ENCODE peak calls at places on chromosomes 12 and 14, in ten cellular contexts. W, O, B, K, T, S, C, Y, G and L are unnamed samples.

GRCh38 chr14:71403673-71404072 is 496.4 kb downstream of the PCNX1 start:
- DNase-seq in G (peak; percentile 28), W (no peak), O (peak; percentile 25), B (no peak), Y (no peak), K (no peak), T (peak; percentile 10), S (peak; percentile 25), C (no peak), L (no peak)

GRCh38 chr12:120231316-120232011 is 30.6 kb upstream of the RPLP0 start:
- DNase-seq in G (no peak), B (peak; percentile 72), K (no peak), O (peak; percentile 58), Y (no peak), W (peak; percentile 99), C (no peak), S (peak; percentile 98), T (peak; percentile 87), L (peak; percentile 73)

GRCh38 chr12:121538699-121539061 is 42.1 kb downstream of the KDM2B start:
- DNase-seq in W (no peak), G (peak; percentile 32), K (peak; percentile 81), B (no peak), Y (no peak), T (peak; percentile 42), S (peak; percentile 61), O (no peak), C (no peak), L (peak; percentile 31)

GRCh38 chr12:62861586-62861985 is 73.4 kb downstream of the PPM1H start:
- DNase-seq in O (no peak), Y (no peak), T (no peak), B (no peak), S (peak; percentile 24), W (no peak), G (no peak), K (no peak), C (no peak), L (no peak)

GRCh38 chr14:97218713-97219355 is 421.7 kb downstream of the VRK1 start:
- DNase-seq in Y (no peak), T (peak; percentile 6), O (peak; percentile 29), W (no peak), B (no peak), S (peak; percentile 12), K (no peak), G (peak; percentile 5), C (no peak), L (no peak)

GRCh38 chr14:22220427-22220826 is 368.6 kb downstream of the DAD1 start:
- DNase-seq in Y (no peak), B (no peak), O (no peak), C (no peak), K (no peak), S (no peak), G (no peak), W (no peak), T (no peak), L (no peak)

GRCh38 chr12:104458645-104459555 is 2.2 kb downstream of the CHST11 start:
- DNase-seq in Y (no peak), C (no peak), O (no peak), G (peak; percentile 32), W (no peak), K (no peak), B (no peak), S (no peak), T (peak; percentile 29), L (no peak)

GRCh38 chr12:13342971-13343370 is 146.4 kb downstream of the EMP1 start:
- DNase-seq in G (no peak), C (no peak), W (no peak), O (no peak), S (no peak), K (no peak), B (no peak), T (no peak), Y (no peak), L (no peak)

GRCh38 chr14:32711103-32711680 is 227.5 kb upstream of the NPAS3 start:
- DNase-seq in O (no peak), T (peak; percentile 51), Y (peak; percentile 59), B (peak; percentile 17), S (peak; percentile 48), K (no peak), W (no peak), C (no peak), G (peak; percentile 23), L (no peak)

GRCh38 chr14:64604001-64604400 is 54.2 kb downstream of the PPP1R36 start:
- DNase-seq in C (no peak), O (no peak), G (no peak), S (no peak), B (no peak), K (no peak), W (no peak), T (no peak), Y (no peak), L (no peak)

GRCh38 chr12:117564885-117565284 is 203.5 kb upstream of the NOS1 start:
- DNase-seq in S (no peak), T (no peak), K (no peak), G (no peak), W (no peak), C (no peak), O (no peak), Y (no peak), B (no peak), L (no peak)

GRCh38 chr12:1533602-1534304 is 60.6 kb downstream of the FBXL14 start:
- DNase-seq in W (no peak), T (no peak), S (peak; percentile 83), C (no peak), B (no peak), G (peak; percentile 36), Y (no peak), K (no peak), O (no peak), L (no peak)

GRCh38 chr14:65025818-65026217 is 39.1 kb downstream of the FNTB start:
- DNase-seq in Y (no peak), S (no peak), W (no peak), C (no peak), T (no peak), O (no peak), G (no peak), B (no peak), K (no peak), L (no peak)

GRCh38 chr12:124381454-124382207 is 86.7 kb downstream of the RFLNA start:
- DNase-seq in G (peak; percentile 91), C (peak; percentile 55), W (no peak), S (no peak), B (peak; percentile 89), T (peak; percentile 91), Y (no peak), K (peak; percentile 91), O (no peak), L (peak; percentile 92)

GRCh38 chr14:68709007-68709406 is 83.9 kb downstream of the ZFP36L1 start:
- DNase-seq in W (no peak), B (no peak), T (no peak), Y (no peak), S (no peak), C (no peak), O (no peak), G (no peak), K (no peak), L (no peak)

GRCh38 chr14:88986146-88986841 is 161.8 kb downstream of the TTC8 start:
- DNase-seq in W (no peak), S (no peak), G (no peak), K (no peak), C (no peak), O (no peak), Y (no peak), B (no peak), T (no peak), L (no peak)

GRCh38 chr12:67268335-67268895 is 743 bp upstream of the CAND1 start:
- DNase-seq in T (peak; percentile 92), C (peak; percentile 96), S (peak; percentile 100), O (peak; percentile 88), K (peak; percentile 93), G (peak; percentile 80), W (peak; percentile 91), B (peak; percentile 94), Y (peak; percentile 91), L (peak; percentile 87)

GRCh38 chr14:103597623-103598372 is 31.2 kb upstream of the KLC1 start:
- DNase-seq in B (no peak), S (peak; percentile 76), W (no peak), Y (no peak), T (no peak), C (no peak), K (no peak), G (no peak), O (no peak), L (no peak)

GRCh38 chr12:67545298-67545697 is 103.2 kb upstream of the DYRK2 start:
- DNase-seq in S (no peak), C (no peak), W (no peak), G (no peak), K (no peak), B (no peak), O (no peak), Y (no peak), T (no peak), L (no peak)

GRCh38 chr12:11719678-11720099 is 70.2 kb downstream of the ETV6 start:
- DNase-seq in C (no peak), O (peak; percentile 13), K (no peak), G (peak; percentile 41), B (peak; percentile 61), W (peak; percentile 34), Y (no peak), S (peak; percentile 48), T (peak; percentile 26), L (no peak)

GRCh38 chr12:60168441-60168840 is 572.6 kb downstream of the SLC16A7 start:
- DNase-seq in K (no peak), Y (no peak), G (no peak), S (no peak), C (no peak), B (no peak), W (no peak), T (no peak), O (no peak), L (no peak)

GRCh38 chr14:93727039-93727740 is 61.1 kb downstream of the PRIMA1 start:
- DNase-seq in O (no peak), C (no peak), K (no peak), T (no peak), W (no peak), S (no peak), G (no peak), Y (no peak), B (no peak), L (no peak)

GRCh38 chr12:128932521-128932920 is 79.2 kb downstream of the GLT1D1 start:
- DNase-seq in G (no peak), T (no peak), S (no peak), W (no peak), Y (no peak), C (no peak), K (no peak), B (no peak), O (no peak), L (no peak)

GRCh38 chr14:68860771-68861170 is 67.9 kb upstream of the ZFP36L1 start:
- DNase-seq in G (no peak), T (no peak), B (no peak), C (no peak), W (no peak), Y (no peak), K (no peak), O (no peak), S (no peak), L (no peak)

GRCh38 chr12:11698729-11699128 is 49.3 kb downstream of the ETV6 start:
- DNase-seq in T (no peak), K (no peak), S (no peak), G (no peak), B (no peak), Y (no peak), C (no peak), W (no peak), O (no peak), L (no peak)

GRCh38 chr14:101379842-101380241 is 181.5 kb upstream of the DIO3 start:
- DNase-seq in W (no peak), G (no peak), T (no peak), K (no peak), Y (no peak), B (no peak), C (no peak), S (no peak), O (no peak), L (no peak)

GRCh38 chr14:80310950-80311349 is 99.6 kb upstream of the DIO2 start:
- DNase-seq in W (no peak), S (no peak), Y (no peak), B (no peak), O (no peak), C (no peak), K (no peak), G (no peak), T (no peak), L (no peak)

GRCh38 chr12:52838871-52839446 is 4.8 kb upstream of the KRT79 start:
- DNase-seq in B (no peak), T (no peak), C (no peak), S (no peak), Y (no peak), K (no peak), O (no peak), G (no peak), W (no peak), L (no peak)